ENCODE peak calls at places on chromosomes 13 and 19, in four cellular contexts. E is HTR-8/SVneo, M is smooth muscle cell of the brain vasculature, A is colonic mucosa. Z is an unnamed sample.

GRCh38 chr13:88248393-88248792 is 577.2 kb downstream of the SLITRK5 start:
- DNase-seq in E (no peak), M (no peak), A (no peak), Z (no peak)

GRCh38 chr13:94595006-94595942 is 678 bp downstream of the TGDS start:
- DNase-seq in M (no peak), A (peak; percentile 24), E (no peak), Z (peak; percentile 59)

GRCh38 chr19:13817018-13817614 is 21.9 kb downstream of the ZSWIM4 start:
- DNase-seq in A (peak; percentile 89), M (no peak), E (no peak), Z (no peak)

GRCh38 chr13:39201075-39201630 is 162.9 kb downstream of the NHLRC3 start:
- DNase-seq in A (no peak), E (no peak), M (no peak), Z (no peak)

GRCh38 chr19:39778763-39779162 is at the start of gene LEUTX:
- DNase-seq in A (no peak), M (no peak), E (no peak), Z (no peak)

GRCh38 chr19:32317045-32317444 is 28.4 kb upstream of the ZNF507 start:
- DNase-seq in A (no peak), E (no peak), M (no peak), Z (no peak)

GRCh38 chr13:41905600-41906254 is 55.2 kb downstream of the VWA8 start:
- DNase-seq in E (peak; percentile 28), A (no peak), M (no peak), Z (peak; percentile 84)

GRCh38 chr13:100301418-100301817 is 212.5 kb downstream of the PCCA start:
- DNase-seq in M (no peak), E (no peak), A (no peak), Z (no peak)

GRCh38 chr19:40139533-40140287 is 49.0 kb upstream of the ZNF780A start:
- DNase-seq in E (peak; percentile 32), A (no peak), M (peak; percentile 21), Z (peak; percentile 64)

GRCh38 chr13:60000081-60000480 is 163.6 kb downstream of the DIAPH3 start:
- DNase-seq in A (no peak), E (no peak), M (no peak), Z (no peak)

GRCh38 chr13:48849515-48849914 is 126.2 kb upstream of the FNDC3A start:
- DNase-seq in M (no peak), E (no peak), A (no peak), Z (no peak)

GRCh38 chr13:50588736-50589135 is 254.8 kb downstream of the DLEU7 start:
- DNase-seq in M (no peak), E (no peak), A (no peak), Z (peak; percentile 4)

GRCh38 chr19:35895911-35896642 is 4.3 kb downstream of the NFKBID start:
- DNase-seq in M (no peak), A (no peak), E (no peak), Z (no peak)

GRCh38 chr19:58407658-58408151 is 744 bp upstream of the ZNF584 start:
- DNase-seq in A (no peak), E (no peak), M (no peak), Z (peak; percentile 66)

GRCh38 chr19:33458807-33459206 is 62.8 kb downstream of the PEPD start:
- DNase-seq in M (no peak), E (no peak), A (no peak), Z (no peak)

GRCh38 chr13:42649761-42650289 is 75.9 kb downstream of the TNFSF11 start:
- DNase-seq in M (peak; percentile 3), A (no peak), E (no peak), Z (no peak)

GRCh38 chr19:55384576-55385235 is 614 bp upstream of the TMEM238 start:
- DNase-seq in M (no peak), E (no peak), A (no peak), Z (peak; percentile 63)

GRCh38 chr19:6672693-6673290 is 2.8 kb upstream of the TNFSF14 start:
- DNase-seq in E (no peak), A (no peak), M (no peak), Z (no peak)

GRCh38 chr19:44476559-44477408 is 23.5 kb downstream of the ZNF180 start:
- DNase-seq in A (no peak), E (no peak), M (no peak), Z (no peak)

GRCh38 chr19:40341601-40342482 is 6.4 kb downstream of the C19orf47 start:
- DNase-seq in A (no peak), E (no peak), M (no peak), Z (no peak)

GRCh38 chr19:50428768-50429463 is 3.8 kb upstream of the MYBPC2 start:
- DNase-seq in E (no peak), A (no peak), M (no peak), Z (no peak)

GRCh38 chr13:93637852-93638251 is 411.2 kb downstream of the GPC6 start:
- DNase-seq in A (no peak), E (no peak), M (no peak), Z (no peak)

GRCh38 chr19:18996796-18997394 is 36.4 kb downstream of the SUGP2 start:
- DNase-seq in E (no peak), M (no peak), A (no peak), Z (no peak)

GRCh38 chr19:38653028-38653571 is 5.7 kb downstream of the ACTN4 start:
- DNase-seq in E (no peak), A (peak; percentile 83), M (no peak), Z (no peak)

GRCh38 chr13:73782781-73783180 is 351.4 kb downstream of the KLF12 start:
- DNase-seq in E (no peak), A (no peak), M (no peak), Z (no peak)

GRCh38 chr13:21069561-21070004 is 8.2 kb upstream of the LATS2 start:
- DNase-seq in E (peak; percentile 67), M (no peak), A (no peak), Z (peak; percentile 82)

GRCh38 chr13:110328509-110328908 is 21.4 kb downstream of the COL4A2 start:
- DNase-seq in M (no peak), E (no peak), A (no peak), Z (no peak)

GRCh38 chr19:2719910-2720776 is 1.0 kb downstream of the DIRAS1 start:
- DNase-seq in E (no peak), A (no peak), M (no peak), Z (peak; percentile 29)

GRCh38 chr13:73754727-73755292 is 379.4 kb downstream of the KLF12 start:
- DNase-seq in E (peak; percentile 20), A (peak; percentile 69), M (peak; percentile 44), Z (peak; percentile 74)

GRCh38 chr19:3481241-3482090 is 1.1 kb upstream of the SMIM24 start:
- DNase-seq in E (no peak), A (no peak), M (no peak), Z (no peak)

GRCh38 chr19:3612330-3612729 is 5.7 kb upstream of the TBXA2R start:
- DNase-seq in E (no peak), M (no peak), A (no peak), Z (no peak)

GRCh38 chr19:29528350-29528945 is 2.7 kb downstream of the VSTM2B start:
- DNase-seq in A (peak; percentile 36), M (peak; percentile 13), E (peak; percentile 62), Z (no peak)

GRCh38 chr13:40922437-40923040 is 96.6 kb downstream of the ELF1 start:
- DNase-seq in A (peak; percentile 91), M (no peak), E (no peak), Z (no peak)

GRCh38 chr13:23794267-23795161 is 94.7 kb downstream of the MIPEP start:
- DNase-seq in M (no peak), E (peak; percentile 9), A (no peak), Z (peak; percentile 4)

GRCh38 chr19:38412491-38412890 is 9.6 kb downstream of the FAM98C start:
- DNase-seq in M (no peak), E (no peak), A (no peak), Z (no peak)

GRCh38 chr19:16888629-16889371 is at the start of gene F2RL3:
- DNase-seq in M (no peak), E (no peak), A (peak; percentile 56), Z (no peak)